ENCODE peak calls at places on chromosomes 1 and 21, in ten cellular contexts. One of them, this sample, is unnamed.

GRCh38 chr1:89989791-89990190 is 5.1 kb upstream of the ZNF326 start:
- DNase-seq in esophagus muscularis mucosa: no peak
- DNase-seq in fibroblast of lung: no peak
- DNase-seq in stomach: no peak
- DNase-seq in A549: no peak
- DNase-seq in endothelial cell of umbilical vein: no peak
- DNase-seq in adrenal gland: no peak
- DNase-seq in esophagus squamous epithelium: no peak
- DNase-seq in heart right ventricle: no peak
- DNase-seq in psoas muscle: no peak
- DNase-seq in this sample: no peak

GRCh38 chr21:34198232-34199120 is 125.1 kb downstream of the MRPS6 start:
- DNase-seq in esophagus muscularis mucosa: peak
- DNase-seq in fibroblast of lung: no peak
- DNase-seq in stomach: no peak
- DNase-seq in A549: no peak
- DNase-seq in endothelial cell of umbilical vein: no peak
- DNase-seq in adrenal gland: no peak
- DNase-seq in esophagus squamous epithelium: no peak
- DNase-seq in heart right ventricle: no peak
- DNase-seq in psoas muscle: no peak
- DNase-seq in this sample: no peak

GRCh38 chr1:117613249-117613968 is 7.6 kb downstream of the TENT5C start:
- DNase-seq in esophagus muscularis mucosa: no peak
- DNase-seq in fibroblast of lung: no peak
- DNase-seq in stomach: no peak
- DNase-seq in A549: no peak
- DNase-seq in endothelial cell of umbilical vein: no peak
- DNase-seq in adrenal gland: no peak
- DNase-seq in esophagus squamous epithelium: no peak
- DNase-seq in heart right ventricle: no peak
- DNase-seq in psoas muscle: no peak
- DNase-seq in this sample: no peak

GRCh38 chr1:248243204-248243603 is 12.0 kb downstream of the OR2M4 start:
- DNase-seq in esophagus muscularis mucosa: no peak
- DNase-seq in fibroblast of lung: peak
- DNase-seq in stomach: no peak
- DNase-seq in A549: peak
- DNase-seq in endothelial cell of umbilical vein: no peak
- DNase-seq in adrenal gland: peak
- DNase-seq in esophagus squamous epithelium: no peak
- DNase-seq in heart right ventricle: no peak
- DNase-seq in psoas muscle: no peak
- DNase-seq in this sample: peak

GRCh38 chr1:56958526-56958925 is 7.3 kb downstream of the C8B start:
- DNase-seq in esophagus muscularis mucosa: no peak
- DNase-seq in fibroblast of lung: peak
- DNase-seq in stomach: no peak
- DNase-seq in A549: no peak
- DNase-seq in endothelial cell of umbilical vein: no peak
- DNase-seq in adrenal gland: no peak
- DNase-seq in esophagus squamous epithelium: no peak
- DNase-seq in heart right ventricle: no peak
- DNase-seq in psoas muscle: no peak
- DNase-seq in this sample: no peak

GRCh38 chr1:52632732-52633290 is at the start of gene SHISAL2A:
- DNase-seq in esophagus muscularis mucosa: no peak
- DNase-seq in fibroblast of lung: peak
- DNase-seq in stomach: peak
- DNase-seq in A549: no peak
- DNase-seq in endothelial cell of umbilical vein: no peak
- DNase-seq in adrenal gland: peak
- DNase-seq in esophagus squamous epithelium: no peak
- DNase-seq in heart right ventricle: peak
- DNase-seq in psoas muscle: peak
- DNase-seq in this sample: no peak

GRCh38 chr21:33937146-33937545 is 21.5 kb upstream of the ATP5PO start:
- DNase-seq in esophagus muscularis mucosa: no peak
- DNase-seq in fibroblast of lung: no peak
- DNase-seq in stomach: no peak
- DNase-seq in A549: no peak
- DNase-seq in endothelial cell of umbilical vein: no peak
- DNase-seq in adrenal gland: no peak
- DNase-seq in esophagus squamous epithelium: no peak
- DNase-seq in heart right ventricle: no peak
- DNase-seq in psoas muscle: no peak
- DNase-seq in this sample: no peak

GRCh38 chr1:161182214-161182613 is 4.9 kb upstream of the B4GALT3 start:
- DNase-seq in esophagus muscularis mucosa: no peak
- DNase-seq in fibroblast of lung: peak
- DNase-seq in stomach: no peak
- DNase-seq in A549: no peak
- DNase-seq in endothelial cell of umbilical vein: no peak
- DNase-seq in adrenal gland: no peak
- DNase-seq in esophagus squamous epithelium: no peak
- DNase-seq in heart right ventricle: no peak
- DNase-seq in psoas muscle: no peak
- DNase-seq in this sample: no peak

GRCh38 chr1:56376188-56376984 is 203.0 kb downstream of the PLPP3 start:
- DNase-seq in esophagus muscularis mucosa: no peak
- DNase-seq in fibroblast of lung: peak
- DNase-seq in stomach: peak
- DNase-seq in A549: no peak
- DNase-seq in endothelial cell of umbilical vein: peak
- DNase-seq in adrenal gland: peak
- DNase-seq in esophagus squamous epithelium: no peak
- DNase-seq in heart right ventricle: peak
- DNase-seq in psoas muscle: peak
- DNase-seq in this sample: no peak

GRCh38 chr1:40039245-40039756 is 1.2 kb upstream of the CAP1 start:
- DNase-seq in esophagus muscularis mucosa: no peak
- DNase-seq in fibroblast of lung: no peak
- DNase-seq in stomach: no peak
- DNase-seq in A549: no peak
- DNase-seq in endothelial cell of umbilical vein: peak
- DNase-seq in adrenal gland: no peak
- DNase-seq in esophagus squamous epithelium: no peak
- DNase-seq in heart right ventricle: no peak
- DNase-seq in psoas muscle: no peak
- DNase-seq in this sample: no peak

GRCh38 chr1:205440476-205441317 is 15.1 kb downstream of the BLACAT1 start:
- DNase-seq in esophagus muscularis mucosa: no peak
- DNase-seq in fibroblast of lung: peak
- DNase-seq in stomach: peak
- DNase-seq in A549: no peak
- DNase-seq in endothelial cell of umbilical vein: no peak
- DNase-seq in adrenal gland: no peak
- DNase-seq in esophagus squamous epithelium: no peak
- DNase-seq in heart right ventricle: no peak
- DNase-seq in psoas muscle: no peak
- DNase-seq in this sample: peak
- H3K4me3 ChIP-seq in esophagus muscularis mucosa: peak
- H3K4me3 ChIP-seq in fibroblast of lung: no peak
- H3K4me3 ChIP-seq in stomach: peak
- H3K4me3 ChIP-seq in A549: no peak
- H3K4me3 ChIP-seq in endothelial cell of umbilical vein: no peak
- H3K4me3 ChIP-seq in adrenal gland: no peak
- H3K4me3 ChIP-seq in esophagus squamous epithelium: peak
- H3K4me3 ChIP-seq in heart right ventricle: no peak
- H3K4me3 ChIP-seq in psoas muscle: no peak
- H3K4me3 ChIP-seq in this sample: peak

GRCh38 chr1:211326528-211327340 is at the start of gene TRAF5:
- DNase-seq in esophagus muscularis mucosa: no peak
- DNase-seq in fibroblast of lung: peak
- DNase-seq in stomach: peak
- DNase-seq in A549: peak
- DNase-seq in endothelial cell of umbilical vein: peak
- DNase-seq in adrenal gland: peak
- DNase-seq in esophagus squamous epithelium: no peak
- DNase-seq in heart right ventricle: peak
- DNase-seq in psoas muscle: peak
- DNase-seq in this sample: no peak
- H3K27ac ChIP-seq in esophagus muscularis mucosa: peak
- H3K27ac ChIP-seq in fibroblast of lung: peak
- H3K27ac ChIP-seq in stomach: peak
- H3K27ac ChIP-seq in A549: peak
- H3K27ac ChIP-seq in endothelial cell of umbilical vein: no peak
- H3K27ac ChIP-seq in adrenal gland: peak
- H3K27ac ChIP-seq in esophagus squamous epithelium: peak
- H3K27ac ChIP-seq in heart right ventricle: peak
- H3K27ac ChIP-seq in psoas muscle: peak
- H3K27ac ChIP-seq in this sample: peak

DNA sequence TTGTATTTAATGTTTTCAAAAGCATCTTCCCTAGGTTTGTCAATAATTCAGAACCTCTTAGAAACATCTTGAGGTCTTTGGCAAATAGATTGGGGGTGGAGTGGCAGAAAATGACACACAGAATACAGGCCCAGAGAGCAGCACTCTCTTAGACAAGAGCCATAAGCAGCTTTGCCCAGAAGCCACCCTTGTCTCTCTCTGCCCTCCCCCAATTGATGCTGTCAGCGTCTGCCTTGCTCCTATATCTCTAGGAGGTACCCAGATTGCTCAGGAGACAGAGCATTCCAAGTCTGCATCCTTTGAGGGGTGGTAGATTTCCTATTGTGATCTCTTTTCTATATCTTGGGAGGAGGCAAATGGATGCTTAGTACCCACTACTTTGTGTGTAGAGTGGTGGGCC is 1.7 kb downstream of the RGL1 start:
- DNase-seq in esophagus muscularis mucosa: no peak
- DNase-seq in fibroblast of lung: no peak
- DNase-seq in stomach: no peak
- DNase-seq in A549: no peak
- DNase-seq in endothelial cell of umbilical vein: no peak
- DNase-seq in adrenal gland: no peak
- DNase-seq in esophagus squamous epithelium: no peak
- DNase-seq in heart right ventricle: no peak
- DNase-seq in psoas muscle: no peak
- DNase-seq in this sample: no peak
- H3K4me3 ChIP-seq in esophagus muscularis mucosa: peak
- H3K4me3 ChIP-seq in fibroblast of lung: peak
- H3K4me3 ChIP-seq in stomach: peak
- H3K4me3 ChIP-seq in A549: no peak
- H3K4me3 ChIP-seq in endothelial cell of umbilical vein: peak
- H3K4me3 ChIP-seq in adrenal gland: no peak
- H3K4me3 ChIP-seq in esophagus squamous epithelium: peak
- H3K4me3 ChIP-seq in heart right ventricle: peak
- H3K4me3 ChIP-seq in psoas muscle: peak
- H3K4me3 ChIP-seq in this sample: peak

GRCh38 chr1:233473549-233474204 is 140.2 kb upstream of the KCNK1 start:
- DNase-seq in esophagus muscularis mucosa: no peak
- DNase-seq in fibroblast of lung: no peak
- DNase-seq in stomach: no peak
- DNase-seq in A549: no peak
- DNase-seq in endothelial cell of umbilical vein: no peak
- DNase-seq in adrenal gland: no peak
- DNase-seq in esophagus squamous epithelium: no peak
- DNase-seq in heart right ventricle: no peak
- DNase-seq in psoas muscle: no peak
- DNase-seq in this sample: no peak
- H3K27ac ChIP-seq in esophagus muscularis mucosa: no peak
- H3K27ac ChIP-seq in fibroblast of lung: no peak
- H3K27ac ChIP-seq in stomach: no peak
- H3K27ac ChIP-seq in A549: no peak
- H3K27ac ChIP-seq in endothelial cell of umbilical vein: no peak
- H3K27ac ChIP-seq in adrenal gland: no peak
- H3K27ac ChIP-seq in esophagus squamous epithelium: no peak
- H3K27ac ChIP-seq in heart right ventricle: no peak
- H3K27ac ChIP-seq in psoas muscle: no peak
- H3K27ac ChIP-seq in this sample: no peak

GRCh38 chr1:46448109-46448911 is 41.3 kb upstream of the DMBX1 start:
- DNase-seq in esophagus muscularis mucosa: no peak
- DNase-seq in fibroblast of lung: no peak
- DNase-seq in stomach: no peak
- DNase-seq in A549: no peak
- DNase-seq in endothelial cell of umbilical vein: no peak
- DNase-seq in adrenal gland: no peak
- DNase-seq in esophagus squamous epithelium: no peak
- DNase-seq in heart right ventricle: peak
- DNase-seq in psoas muscle: peak
- DNase-seq in this sample: no peak
- H3K4me3 ChIP-seq in esophagus muscularis mucosa: peak
- H3K4me3 ChIP-seq in fibroblast of lung: no peak
- H3K4me3 ChIP-seq in stomach: peak
- H3K4me3 ChIP-seq in A549: no peak
- H3K4me3 ChIP-seq in endothelial cell of umbilical vein: peak
- H3K4me3 ChIP-seq in adrenal gland: no peak
- H3K4me3 ChIP-seq in esophagus squamous epithelium: peak
- H3K4me3 ChIP-seq in heart right ventricle: peak
- H3K4me3 ChIP-seq in psoas muscle: peak
- H3K4me3 ChIP-seq in this sample: no peak

GRCh38 chr21:41361053-41361785 is 608 bp upstream of the MX2 start:
- DNase-seq in esophagus muscularis mucosa: no peak
- DNase-seq in fibroblast of lung: no peak
- DNase-seq in stomach: no peak
- DNase-seq in A549: no peak
- DNase-seq in endothelial cell of umbilical vein: no peak
- DNase-seq in adrenal gland: no peak
- DNase-seq in esophagus squamous epithelium: no peak
- DNase-seq in heart right ventricle: no peak
- DNase-seq in psoas muscle: no peak
- DNase-seq in this sample: no peak

GRCh38 chr21:41364308-41364707 is 2.5 kb downstream of the MX2 start:
- DNase-seq in esophagus muscularis mucosa: no peak
- DNase-seq in fibroblast of lung: no peak
- DNase-seq in stomach: no peak
- DNase-seq in A549: no peak
- DNase-seq in endothelial cell of umbilical vein: no peak
- DNase-seq in adrenal gland: no peak
- DNase-seq in esophagus squamous epithelium: no peak
- DNase-seq in heart right ventricle: no peak
- DNase-seq in psoas muscle: no peak
- DNase-seq in this sample: no peak

GRCh38 chr21:41361786-41362604 is at the start of gene MX2:
- DNase-seq in esophagus muscularis mucosa: peak
- DNase-seq in fibroblast of lung: peak
- DNase-seq in stomach: peak
- DNase-seq in A549: no peak
- DNase-seq in endothelial cell of umbilical vein: no peak
- DNase-seq in adrenal gland: peak
- DNase-seq in esophagus squamous epithelium: peak
- DNase-seq in heart right ventricle: peak
- DNase-seq in psoas muscle: peak
- DNase-seq in this sample: no peak

GRCh38 chr21:41363370-41364270 is 1.8 kb downstream of the MX2 start:
- DNase-seq in esophagus muscularis mucosa: no peak
- DNase-seq in fibroblast of lung: no peak
- DNase-seq in stomach: no peak
- DNase-seq in A549: no peak
- DNase-seq in endothelial cell of umbilical vein: no peak
- DNase-seq in adrenal gland: no peak
- DNase-seq in esophagus squamous epithelium: no peak
- DNase-seq in heart right ventricle: no peak
- DNase-seq in psoas muscle: no peak
- DNase-seq in this sample: no peak

GRCh38 chr21:41362605-41363369 is 960 bp downstream of the MX2 start:
- DNase-seq in esophagus muscularis mucosa: no peak
- DNase-seq in fibroblast of lung: no peak
- DNase-seq in stomach: no peak
- DNase-seq in A549: no peak
- DNase-seq in endothelial cell of umbilical vein: no peak
- DNase-seq in adrenal gland: no peak
- DNase-seq in esophagus squamous epithelium: no peak
- DNase-seq in heart right ventricle: no peak
- DNase-seq in psoas muscle: no peak
- DNase-seq in this sample: no peak
- H3K27ac ChIP-seq in esophagus muscularis mucosa: peak
- H3K27ac ChIP-seq in fibroblast of lung: no peak
- H3K27ac ChIP-seq in stomach: peak
- H3K27ac ChIP-seq in A549: no peak
- H3K27ac ChIP-seq in endothelial cell of umbilical vein: no peak
- H3K27ac ChIP-seq in adrenal gland: no peak
- H3K27ac ChIP-seq in esophagus squamous epithelium: peak
- H3K27ac ChIP-seq in heart right ventricle: peak
- H3K27ac ChIP-seq in psoas muscle: peak
- H3K27ac ChIP-seq in this sample: no peak

GRCh38 chr1:31507221-31507620 is 69.1 kb upstream of the TINAGL1 start:
- DNase-seq in esophagus muscularis mucosa: no peak
- DNase-seq in fibroblast of lung: no peak
- DNase-seq in stomach: no peak
- DNase-seq in A549: no peak
- DNase-seq in endothelial cell of umbilical vein: no peak
- DNase-seq in adrenal gland: no peak
- DNase-seq in esophagus squamous epithelium: no peak
- DNase-seq in heart right ventricle: no peak
- DNase-seq in psoas muscle: no peak
- DNase-seq in this sample: no peak
- H3K4me3 ChIP-seq in esophagus muscularis mucosa: no peak
- H3K4me3 ChIP-seq in fibroblast of lung: no peak
- H3K4me3 ChIP-seq in stomach: no peak
- H3K4me3 ChIP-seq in A549: no peak
- H3K4me3 ChIP-seq in endothelial cell of umbilical vein: no peak
- H3K4me3 ChIP-seq in adrenal gland: no peak
- H3K4me3 ChIP-seq in esophagus squamous epithelium: no peak
- H3K4me3 ChIP-seq in heart right ventricle: no peak
- H3K4me3 ChIP-seq in psoas muscle: no peak
- H3K4me3 ChIP-seq in this sample: no peak

This sample was measured in SK-N-MC.